ENCODE peak calls at places on chromosomes 12 and 14, in seven cellular contexts. One of them, this sample, is unnamed.

GRCh38 chr14:105885561-105886320 is 359.4 kb downstream of the TMEM121 start:
- DNase-seq in PC-3: no peak
- DNase-seq in endothelial cell of umbilical vein: no peak
- DNase-seq in K562: no peak
- DNase-seq in hepatocyte: no peak
- DNase-seq in fibroblast of lung: no peak
- DNase-seq in GM23248: no peak
- DNase-seq in this sample: no peak

GRCh38 chr12:12403264-12404248 is 46.7 kb downstream of the BORCS5 start:
- DNase-seq in PC-3: no peak
- DNase-seq in endothelial cell of umbilical vein: peak
- DNase-seq in K562: no peak
- DNase-seq in hepatocyte: peak
- DNase-seq in fibroblast of lung: no peak
- DNase-seq in GM23248: no peak
- DNase-seq in this sample: peak

GRCh38 chr14:105876829-105877228 is 350.4 kb downstream of the TMEM121 start:
- DNase-seq in PC-3: no peak
- DNase-seq in endothelial cell of umbilical vein: no peak
- DNase-seq in K562: no peak
- DNase-seq in hepatocyte: no peak
- DNase-seq in fibroblast of lung: no peak
- DNase-seq in GM23248: no peak
- DNase-seq in this sample: no peak

GRCh38 chr14:67514650-67515385 is 18.3 kb upstream of the PLEKHH1 start:
- DNase-seq in PC-3: peak
- DNase-seq in endothelial cell of umbilical vein: peak
- DNase-seq in K562: peak
- DNase-seq in hepatocyte: peak
- DNase-seq in fibroblast of lung: peak
- DNase-seq in GM23248: peak
- DNase-seq in this sample: no peak

GRCh38 chr14:75022655-75023054 is 19.9 kb downstream of the EIF2B2 start:
- DNase-seq in PC-3: peak
- DNase-seq in endothelial cell of umbilical vein: peak
- DNase-seq in K562: peak
- DNase-seq in hepatocyte: peak
- DNase-seq in fibroblast of lung: no peak
- DNase-seq in GM23248: peak
- DNase-seq in this sample: peak

GRCh38 chr12:26017484-26018211 is 59.2 kb downstream of the RASSF8 start:
- DNase-seq in PC-3: peak
- DNase-seq in endothelial cell of umbilical vein: peak
- DNase-seq in K562: no peak
- DNase-seq in hepatocyte: peak
- DNase-seq in fibroblast of lung: peak
- DNase-seq in GM23248: peak
- DNase-seq in this sample: peak

GRCh38 chr12:65280306-65280705 is 1.8 kb downstream of the MSRB3 start:
- DNase-seq in PC-3: no peak
- DNase-seq in endothelial cell of umbilical vein: peak
- DNase-seq in K562: no peak
- DNase-seq in hepatocyte: no peak
- DNase-seq in fibroblast of lung: peak
- DNase-seq in GM23248: peak
- DNase-seq in this sample: no peak

GRCh38 chr12:11496157-11496851 is 100.9 kb upstream of the PRB2 start:
- DNase-seq in PC-3: no peak
- DNase-seq in endothelial cell of umbilical vein: no peak
- DNase-seq in K562: peak
- DNase-seq in hepatocyte: no peak
- DNase-seq in fibroblast of lung: no peak
- DNase-seq in GM23248: no peak
- DNase-seq in this sample: no peak

GRCh38 chr12:2548095-2548494 is 246.7 kb upstream of the FKBP4 start:
- DNase-seq in PC-3: no peak
- DNase-seq in endothelial cell of umbilical vein: no peak
- DNase-seq in K562: no peak
- DNase-seq in hepatocyte: no peak
- DNase-seq in fibroblast of lung: no peak
- DNase-seq in GM23248: no peak
- DNase-seq in this sample: no peak

GRCh38 chr12:95687937-95688336 is 102.6 kb downstream of the NTN4 start:
- DNase-seq in PC-3: peak
- DNase-seq in endothelial cell of umbilical vein: no peak
- DNase-seq in K562: no peak
- DNase-seq in hepatocyte: no peak
- DNase-seq in fibroblast of lung: no peak
- DNase-seq in GM23248: no peak
- DNase-seq in this sample: no peak

GRCh38 chr12:41661141-41661540 is 473.0 kb downstream of the PDZRN4 start:
- DNase-seq in PC-3: no peak
- DNase-seq in endothelial cell of umbilical vein: no peak
- DNase-seq in K562: no peak
- DNase-seq in hepatocyte: no peak
- DNase-seq in fibroblast of lung: no peak
- DNase-seq in GM23248: no peak
- DNase-seq in this sample: no peak

GRCh38 chr14:104461676-104462443 is 117.7 kb upstream of the C14orf180 start:
- DNase-seq in PC-3: no peak
- DNase-seq in endothelial cell of umbilical vein: no peak
- DNase-seq in K562: no peak
- DNase-seq in hepatocyte: no peak
- DNase-seq in fibroblast of lung: no peak
- DNase-seq in GM23248: no peak
- DNase-seq in this sample: no peak

GRCh38 chr12:121811434-121812319 is 7.9 kb downstream of the SETD1B start:
- DNase-seq in PC-3: peak
- DNase-seq in endothelial cell of umbilical vein: peak
- DNase-seq in K562: peak
- DNase-seq in hepatocyte: peak
- DNase-seq in fibroblast of lung: peak
- DNase-seq in GM23248: peak
- DNase-seq in this sample: peak

GRCh38 chr14:101066826-101067508 is 163.4 kb upstream of the RTL1 start:
- DNase-seq in PC-3: no peak
- DNase-seq in endothelial cell of umbilical vein: no peak
- DNase-seq in K562: no peak
- DNase-seq in hepatocyte: no peak
- DNase-seq in fibroblast of lung: no peak
- DNase-seq in GM23248: no peak
- DNase-seq in this sample: no peak

GRCh38 chr14:101185081-101185835 is 281.7 kb upstream of the RTL1 start:
- DNase-seq in PC-3: no peak
- DNase-seq in endothelial cell of umbilical vein: no peak
- DNase-seq in K562: no peak
- DNase-seq in hepatocyte: no peak
- DNase-seq in fibroblast of lung: no peak
- DNase-seq in GM23248: no peak
- DNase-seq in this sample: no peak

GRCh38 chr12:71440393-71441349 is 1.1 kb downstream of the LGR5 start:
- DNase-seq in PC-3: no peak
- DNase-seq in endothelial cell of umbilical vein: no peak
- DNase-seq in K562: no peak
- DNase-seq in hepatocyte: peak
- DNase-seq in fibroblast of lung: no peak
- DNase-seq in GM23248: peak
- DNase-seq in this sample: peak

GRCh38 chr14:93936245-93936644 is 9.1 kb downstream of the FAM181A start:
- DNase-seq in PC-3: peak
- DNase-seq in endothelial cell of umbilical vein: no peak
- DNase-seq in K562: peak
- DNase-seq in hepatocyte: peak
- DNase-seq in fibroblast of lung: no peak
- DNase-seq in GM23248: peak
- DNase-seq in this sample: no peak

GRCh38 chr14:94963051-94963450 is 193.1 kb upstream of the GSC start:
- DNase-seq in PC-3: no peak
- DNase-seq in endothelial cell of umbilical vein: no peak
- DNase-seq in K562: no peak
- DNase-seq in hepatocyte: no peak
- DNase-seq in fibroblast of lung: no peak
- DNase-seq in GM23248: no peak
- DNase-seq in this sample: no peak

GRCh38 chr14:100440758-100441203 is 117.6 kb downstream of the SLC25A47 start:
- DNase-seq in PC-3: no peak
- DNase-seq in endothelial cell of umbilical vein: peak
- DNase-seq in K562: peak
- DNase-seq in hepatocyte: no peak
- DNase-seq in fibroblast of lung: no peak
- DNase-seq in GM23248: peak
- DNase-seq in this sample: no peak

GRCh38 chr12:3313655-3314305 is 177.2 kb upstream of the PRMT8 start:
- DNase-seq in PC-3: peak
- DNase-seq in endothelial cell of umbilical vein: peak
- DNase-seq in K562: peak
- DNase-seq in hepatocyte: no peak
- DNase-seq in fibroblast of lung: no peak
- DNase-seq in GM23248: peak
- DNase-seq in this sample: peak

GRCh38 chr12:64884728-64885127 is 60.3 kb downstream of the TBC1D30 start:
- DNase-seq in PC-3: no peak
- DNase-seq in endothelial cell of umbilical vein: no peak
- DNase-seq in K562: no peak
- DNase-seq in hepatocyte: no peak
- DNase-seq in fibroblast of lung: no peak
- DNase-seq in GM23248: no peak
- DNase-seq in this sample: no peak

DNA sequence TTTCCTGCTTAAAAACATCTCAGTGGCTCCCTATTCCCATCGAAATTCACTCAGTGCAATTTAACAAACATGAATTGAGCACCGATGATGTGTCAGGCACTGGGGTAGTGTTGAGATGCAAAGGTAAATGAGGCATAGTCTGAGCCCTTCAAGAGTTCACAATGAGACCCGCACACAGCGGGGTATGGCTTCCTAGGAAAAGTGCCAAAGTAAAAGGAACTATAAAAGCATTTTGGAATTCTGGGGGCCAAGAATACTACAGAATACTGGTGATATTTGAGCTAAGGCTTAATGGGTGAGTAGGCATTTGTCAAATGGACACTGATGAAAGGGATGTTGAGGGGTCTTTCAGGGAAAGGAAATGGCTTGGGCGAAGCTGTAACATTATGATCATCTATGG is 315.4 kb downstream of the DPF3 start:
- DNase-seq in PC-3: no peak
- DNase-seq in endothelial cell of umbilical vein: no peak
- DNase-seq in K562: no peak
- DNase-seq in hepatocyte: no peak
- DNase-seq in fibroblast of lung: no peak
- DNase-seq in GM23248: no peak
- DNase-seq in this sample: no peak
- H3K4me2 ChIP-seq in PC-3: no peak
- H3K4me2 ChIP-seq in endothelial cell of umbilical vein: no peak
- H3K4me2 ChIP-seq in K562: no peak
- H3K4me2 ChIP-seq in hepatocyte: no peak
- H3K4me2 ChIP-seq in fibroblast of lung: no peak
- H3K4me2 ChIP-seq in GM23248: no peak
- H3K4me2 ChIP-seq in this sample: no peak

GRCh38 chr12:6700646-6701051 is at the start of gene PIANP:
- DNase-seq in PC-3: no peak
- DNase-seq in endothelial cell of umbilical vein: no peak
- DNase-seq in K562: peak
- DNase-seq in hepatocyte: peak
- DNase-seq in fibroblast of lung: no peak
- DNase-seq in GM23248: peak
- DNase-seq in this sample: no peak

GRCh38 chr12:6698352-6699046 is 2.1 kb downstream of the PIANP start:
- DNase-seq in PC-3: no peak
- DNase-seq in endothelial cell of umbilical vein: no peak
- DNase-seq in K562: no peak
- DNase-seq in hepatocyte: no peak
- DNase-seq in fibroblast of lung: no peak
- DNase-seq in GM23248: no peak
- DNase-seq in this sample: no peak

GRCh38 chr12:6699989-6700645 is 498 bp downstream of the PIANP start:
- DNase-seq in PC-3: no peak
- DNase-seq in endothelial cell of umbilical vein: no peak
- DNase-seq in K562: peak
- DNase-seq in hepatocyte: peak
- DNase-seq in fibroblast of lung: no peak
- DNase-seq in GM23248: peak
- DNase-seq in this sample: no peak

GRCh38 chr12:6697584-6698351 is 2.8 kb downstream of the PIANP start:
- DNase-seq in PC-3: peak
- DNase-seq in endothelial cell of umbilical vein: peak
- DNase-seq in K562: peak
- DNase-seq in hepatocyte: peak
- DNase-seq in fibroblast of lung: peak
- DNase-seq in GM23248: peak
- DNase-seq in this sample: peak

GRCh38 chr12:6699259-6699988 is 1.2 kb downstream of the PIANP start:
- DNase-seq in PC-3: no peak
- DNase-seq in endothelial cell of umbilical vein: no peak
- DNase-seq in K562: no peak
- DNase-seq in hepatocyte: no peak
- DNase-seq in fibroblast of lung: no peak
- DNase-seq in GM23248: peak
- DNase-seq in this sample: no peak
- TF ChIP-seq EZH2 in PC-3: no peak
- TF ChIP-seq EZH2 in endothelial cell of umbilical vein: peak
- TF ChIP-seq EZH2 in K562: peak
- TF ChIP-seq EZH2 in hepatocyte: peak
- TF ChIP-seq EZH2 in fibroblast of lung: peak
- TF ChIP-seq EZH2 in GM23248: peak
- TF ChIP-seq EZH2 in this sample: no peak

DNA sequence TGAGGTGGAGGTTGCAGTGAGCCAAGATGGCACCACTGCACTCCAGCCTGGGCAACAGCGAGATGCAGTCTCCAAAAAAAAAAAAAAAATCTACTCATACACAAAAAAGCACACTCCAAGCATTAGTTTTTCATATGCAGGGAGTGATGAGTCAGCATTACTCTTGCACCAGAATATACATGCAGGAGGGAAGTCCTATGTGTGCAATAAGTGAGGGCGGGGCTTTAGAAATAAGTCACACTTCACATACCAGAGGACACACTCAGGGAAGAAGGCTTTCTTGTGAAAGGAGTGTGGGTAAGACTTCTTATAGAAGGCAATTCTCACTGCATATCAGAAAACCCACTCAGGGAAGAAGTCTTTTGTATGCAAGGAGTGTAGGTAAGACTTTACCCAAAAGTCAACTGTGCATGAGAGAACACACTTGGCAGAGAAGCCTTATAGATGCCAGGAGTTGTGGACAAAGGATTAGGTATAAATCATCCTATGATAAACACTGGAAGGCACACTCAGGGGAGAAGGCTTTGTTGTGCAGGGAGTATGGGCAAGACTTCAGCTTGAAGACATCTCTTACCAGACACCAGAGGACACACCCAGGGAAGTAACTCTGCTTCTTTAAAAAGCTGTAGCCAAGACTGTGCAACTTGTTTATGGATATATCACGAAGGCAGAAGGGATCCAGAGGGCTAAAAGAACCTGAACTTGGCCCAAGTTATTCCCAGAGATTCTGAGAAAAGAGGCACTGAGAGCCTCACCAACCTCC is 50.5 kb downstream of the ATF7 start:
- DNase-seq in PC-3: peak
- DNase-seq in endothelial cell of umbilical vein: no peak
- DNase-seq in K562: peak
- DNase-seq in hepatocyte: peak
- DNase-seq in fibroblast of lung: peak
- DNase-seq in GM23248: peak
- DNase-seq in this sample: no peak
- H3K4me2 ChIP-seq in PC-3: peak
- H3K4me2 ChIP-seq in endothelial cell of umbilical vein: no peak
- H3K4me2 ChIP-seq in K562: no peak
- H3K4me2 ChIP-seq in hepatocyte: no peak
- H3K4me2 ChIP-seq in fibroblast of lung: peak
- H3K4me2 ChIP-seq in GM23248: peak
- H3K4me2 ChIP-seq in this sample: no peak

GRCh38 chr14:53401646-53402045 is 248.5 kb upstream of the DDHD1 start:
- DNase-seq in PC-3: no peak
- DNase-seq in endothelial cell of umbilical vein: no peak
- DNase-seq in K562: no peak
- DNase-seq in hepatocyte: no peak
- DNase-seq in fibroblast of lung: no peak
- DNase-seq in GM23248: no peak
- DNase-seq in this sample: no peak
- TF ChIP-seq EZH2 in PC-3: no peak
- TF ChIP-seq EZH2 in endothelial cell of umbilical vein: no peak
- TF ChIP-seq EZH2 in K562: no peak
- TF ChIP-seq EZH2 in hepatocyte: no peak
- TF ChIP-seq EZH2 in fibroblast of lung: no peak
- TF ChIP-seq EZH2 in GM23248: no peak
- TF ChIP-seq EZH2 in this sample: no peak

This sample was measured in HepG2.